ENCODE peak calls at places on chromosomes 3 and 15, in six cellular contexts. O, J, E, L, R and G are unnamed samples.

GRCh38 chr3:56980798-56981390 is 79.6 kb upstream of the SPATA12 start:
- DNase-seq in O (no peak), J (peak), E (no peak), L (peak), R (no peak), G (no peak)

GRCh38 chr15:40956543-40956982 is 3.3 kb downstream of the CHAC1 start:
- DNase-seq in O (no peak), J (no peak), E (no peak), L (no peak), R (no peak), G (no peak)

GRCh38 chr3:39721076-39721475 is 88.3 kb upstream of the MYRIP start:
- DNase-seq in O (no peak), J (no peak), E (no peak), L (no peak), R (no peak), G (no peak)

GRCh38 chr15:31308185-31308639 is 18.4 kb upstream of the KLF13 start:
- DNase-seq in O (peak), J (no peak), E (peak), L (no peak), R (peak), G (peak)

GRCh38 chr3:108588616-108589015 is 622 bp downstream of the CIP2A start:
- DNase-seq in O (peak), J (no peak), E (no peak), L (no peak), R (no peak), G (no peak)

GRCh38 chr15:70094690-70095311 is 2.9 kb downstream of the TLE3 start:
- DNase-seq in O (no peak), J (no peak), E (no peak), L (peak), R (no peak), G (no peak)

GRCh38 chr3:31014317-31015040 is 120.0 kb upstream of the GADL1 start:
- DNase-seq in O (no peak), J (peak), E (no peak), L (peak), R (no peak), G (no peak)

GRCh38 chr15:70062321-70062956 is 35.3 kb downstream of the TLE3 start:
- DNase-seq in O (no peak), J (peak), E (peak), L (peak), R (no peak), G (peak)

GRCh38 chr15:80153900-80154299 is 1.1 kb downstream of the FAH start:
- DNase-seq in O (no peak), J (no peak), E (no peak), L (no peak), R (no peak), G (no peak)

GRCh38 chr3:11582123-11582968 is 61.4 kb downstream of the VGLL4 start:
- DNase-seq in O (peak), J (peak), E (peak), L (peak), R (peak), G (no peak)

GRCh38 chr3:129315386-129315991 is 36.8 kb downstream of the HMCES start:
- DNase-seq in O (peak), J (peak), E (peak), L (peak), R (peak), G (peak)

GRCh38 chr15:40746916-40747418 is 8.1 kb downstream of the RMDN3 start:
- DNase-seq in O (no peak), J (no peak), E (no peak), L (no peak), R (peak), G (no peak)

GRCh38 chr3:49707113-49707480 is 12.4 kb downstream of the AMIGO3 start:
- DNase-seq in O (no peak), J (peak), E (no peak), L (no peak), R (no peak), G (no peak)

GRCh38 chr3:60001369-60001768 is 951.5 kb upstream of the CFAP20DC start:
- DNase-seq in O (no peak), J (no peak), E (no peak), L (no peak), R (no peak), G (no peak)

GRCh38 chr3:15585111-15585844 is 16.1 kb downstream of the HACL1 start:
- DNase-seq in O (no peak), J (no peak), E (no peak), L (no peak), R (no peak), G (no peak)

GRCh38 chr15:80969316-80969715 is 20.3 kb downstream of the MESD start:
- DNase-seq in O (no peak), J (no peak), E (no peak), L (no peak), R (no peak), G (no peak)

GRCh38 chr3:4763604-4764247 is 215.5 kb upstream of the BHLHE40 start:
- DNase-seq in O (no peak), J (no peak), E (no peak), L (no peak), R (no peak), G (no peak)

GRCh38 chr3:30548605-30549004 is 57.8 kb upstream of the TGFBR2 start:
- DNase-seq in O (peak), J (no peak), E (no peak), L (no peak), R (peak), G (no peak)

GRCh38 chr15:58958811-58959210 is 25.3 kb upstream of the SLTM start:
- DNase-seq in O (no peak), J (no peak), E (no peak), L (no peak), R (no peak), G (no peak)

GRCh38 chr3:19522305-19522704 is 374.0 kb downstream of the KCNH8 start:
- DNase-seq in O (no peak), J (no peak), E (no peak), L (no peak), R (no peak), G (no peak)

GRCh38 chr15:98842192-98842972 is 165.2 kb downstream of the PGPEP1L start:
- DNase-seq in O (no peak), J (peak), E (no peak), L (no peak), R (no peak), G (no peak)

GRCh38 chr3:148746053-148746452 is 48.4 kb downstream of the AGTR1 start:
- DNase-seq in O (no peak), J (no peak), E (no peak), L (no peak), R (no peak), G (no peak)

GRCh38 chr3:31448035-31448881 is 84.5 kb upstream of the STT3B start:
- DNase-seq in O (peak), J (peak), E (no peak), L (peak), R (peak), G (no peak)

GRCh38 chr15:52804526-52805081 is 14.5 kb upstream of the ONECUT1 start:
- DNase-seq in O (no peak), J (no peak), E (no peak), L (no peak), R (peak), G (no peak)

GRCh38 chr3:4838621-4839022 is 140.6 kb upstream of the BHLHE40 start:
- DNase-seq in O (no peak), J (no peak), E (no peak), L (no peak), R (no peak), G (no peak)

GRCh38 chr3:150778793-150779401 is 15.9 kb upstream of the SIAH2 start:
- DNase-seq in O (no peak), J (no peak), E (no peak), L (no peak), R (no peak), G (no peak)

GRCh38 chr3:130963878-130964277 is 62.7 kb downstream of the ASTE1 start:
- DNase-seq in O (no peak), J (peak), E (no peak), L (peak), R (peak), G (no peak)

GRCh38 chr3:157104928-157105652 is 54.9 kb downstream of the CCNL1 start:
- DNase-seq in O (peak), J (no peak), E (no peak), L (no peak), R (peak), G (no peak)

GRCh38 chr3:57805674-57806073 is 49.6 kb downstream of the SLMAP start:
- DNase-seq in O (no peak), J (peak), E (no peak), L (peak), R (peak), G (no peak)

GRCh38 chr15:96363692-96364091 is 33.2 kb downstream of the NR2F2 start:
- DNase-seq in O (no peak), J (no peak), E (no peak), L (no peak), R (peak), G (no peak)

GRCh38 chr3:108554913-108555571 is 34.2 kb downstream of the CIP2A start:
- DNase-seq in O (no peak), J (no peak), E (no peak), L (no peak), R (no peak), G (no peak)

GRCh38 chr3:192917508-192918274 is at the start of gene MB21D2:
- DNase-seq in O (no peak), J (peak), E (peak), L (peak), R (peak), G (peak)

GRCh38 chr3:153752405-153753027 is 368.7 kb upstream of the ARHGEF26 start:
- DNase-seq in O (peak), J (no peak), E (peak), L (no peak), R (no peak), G (no peak)

GRCh38 chr3:135981701-135982403 is 16.3 kb downstream of the PPP2R3A start:
- DNase-seq in O (no peak), J (no peak), E (no peak), L (no peak), R (no peak), G (no peak)

GRCh38 chr15:76988874-76989780 is 5.8 kb upstream of the PSTPIP1 start:
- DNase-seq in O (no peak), J (no peak), E (no peak), L (no peak), R (no peak), G (no peak)

GRCh38 chr15:97143847-97144711 is 813.6 kb downstream of the NR2F2 start:
- DNase-seq in O (no peak), J (no peak), E (no peak), L (no peak), R (no peak), G (no peak)

GRCh38 chr3:187318819-187319616 is 27.5 kb upstream of the MASP1 start:
- DNase-seq in O (peak), J (peak), E (peak), L (peak), R (peak), G (no peak)

GRCh38 chr3:187188931-187189330 is 8.4 kb upstream of the RTP1 start:
- DNase-seq in O (peak), J (no peak), E (no peak), L (no peak), R (no peak), G (no peak)

GRCh38 chr15:28274211-28274610 is 47.8 kb downstream of the HERC2 start:
- DNase-seq in O (no peak), J (no peak), E (no peak), L (no peak), R (no peak), G (no peak)

GRCh38 chr15:28274635-28275034 is 47.3 kb downstream of the HERC2 start:
- DNase-seq in O (no peak), J (no peak), E (no peak), L (no peak), R (no peak), G (no peak)

GRCh38 chr15:28271697-28272250 is 50.2 kb downstream of the HERC2 start:
- DNase-seq in O (no peak), J (no peak), E (no peak), L (no peak), R (no peak), G (no peak)

GRCh38 chr15:28272587-28272986 is 49.4 kb downstream of the HERC2 start:
- DNase-seq in O (no peak), J (no peak), E (no peak), L (no peak), R (no peak), G (no peak)

DNA sequence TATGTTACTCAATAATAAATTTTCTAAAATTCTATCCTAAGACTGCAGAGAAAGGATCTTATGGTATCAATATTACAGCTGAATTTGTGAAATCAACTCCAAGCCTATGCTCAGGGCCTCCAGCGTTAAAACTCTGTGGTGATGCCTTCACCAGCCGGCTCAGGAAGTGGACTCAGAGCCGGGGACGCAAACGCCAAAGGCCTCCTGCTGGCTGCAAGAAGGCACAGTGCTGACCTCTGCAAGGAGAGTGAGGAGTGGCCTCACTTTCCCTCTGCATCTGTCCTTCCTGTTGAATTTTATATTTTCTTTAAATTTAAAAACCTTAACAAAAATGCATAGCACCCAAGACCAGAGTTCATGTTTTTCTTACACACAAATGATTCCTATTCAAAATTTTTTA is 48.5 kb downstream of the HERC2 start:
- DNase-seq in O (no peak), J (peak), E (no peak), L (peak), R (peak), G (no peak)
- TF ChIP-seq CTCF in O (no peak), J (peak), E (no peak), L (peak), R (no peak), G (peak)

GRCh38 chr3:163476179-163476578 is 1602.1 kb downstream of the SI start:
- DNase-seq in O (no peak), J (peak), E (no peak), L (no peak), R (peak), G (no peak)
- TF ChIP-seq CTCF in O (peak), J (peak), E (no peak), L (no peak), R (peak), G (peak)

DNA sequence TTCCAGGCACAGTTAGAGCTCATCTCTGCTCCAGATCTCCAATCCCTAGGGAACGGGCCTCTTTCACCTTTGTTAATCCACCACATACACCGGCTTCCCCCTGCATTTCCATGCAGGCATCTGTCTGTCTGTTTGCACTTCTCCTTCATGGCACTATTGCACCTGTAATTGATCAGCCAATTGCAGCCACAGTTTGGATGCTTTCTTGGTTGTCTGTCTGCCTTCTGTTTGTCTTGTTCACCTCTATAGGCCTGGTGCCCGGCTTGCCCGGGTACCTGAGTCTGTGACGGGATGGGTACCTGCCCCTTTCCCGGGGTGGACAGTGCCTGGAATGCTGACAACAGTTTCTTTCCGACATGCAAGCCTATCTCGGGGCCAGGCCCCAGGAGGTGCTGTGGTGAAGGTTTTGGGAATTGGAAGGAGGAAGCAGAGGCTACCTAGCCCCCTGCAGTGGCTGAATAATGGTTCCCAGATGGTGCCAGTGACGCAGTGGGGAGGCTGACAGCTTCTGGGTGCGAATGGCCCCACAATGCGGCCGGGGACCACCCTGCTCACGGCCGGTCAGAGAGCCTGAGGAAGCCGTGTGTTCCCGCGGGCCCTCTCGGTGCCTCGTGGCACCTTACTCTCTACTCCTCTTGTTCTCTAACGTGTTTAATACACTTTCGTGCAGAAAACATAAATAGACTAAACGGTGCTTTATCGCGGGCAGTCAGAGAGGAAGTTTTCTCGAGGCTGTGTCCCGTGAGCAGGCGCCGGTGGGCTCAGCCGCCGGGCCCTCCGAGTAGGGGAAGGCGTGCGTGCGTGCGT is 31.3 kb upstream of the RAB6B start:
- DNase-seq in O (no peak), J (peak), E (no peak), L (peak), R (peak), G (peak)
- TF ChIP-seq CTCF in O (no peak), J (peak), E (no peak), L (no peak), R (peak), G (no peak)

GRCh38 chr3:120172070-120172469 is 77.8 kb upstream of the GSK3B start:
- DNase-seq in O (no peak), J (peak), E (no peak), L (no peak), R (no peak), G (peak)

GRCh38 chr3:120169407-120169806 is 75.2 kb upstream of the GSK3B start:
- DNase-seq in O (no peak), J (no peak), E (no peak), L (no peak), R (no peak), G (no peak)

GRCh38 chr3:120170223-120170622 is 76.0 kb upstream of the GSK3B start:
- DNase-seq in O (no peak), J (peak), E (no peak), L (no peak), R (no peak), G (no peak)

GRCh38 chr3:120173056-120173675 is 78.9 kb upstream of the GSK3B start:
- DNase-seq in O (no peak), J (peak), E (no peak), L (no peak), R (no peak), G (no peak)

DNA sequence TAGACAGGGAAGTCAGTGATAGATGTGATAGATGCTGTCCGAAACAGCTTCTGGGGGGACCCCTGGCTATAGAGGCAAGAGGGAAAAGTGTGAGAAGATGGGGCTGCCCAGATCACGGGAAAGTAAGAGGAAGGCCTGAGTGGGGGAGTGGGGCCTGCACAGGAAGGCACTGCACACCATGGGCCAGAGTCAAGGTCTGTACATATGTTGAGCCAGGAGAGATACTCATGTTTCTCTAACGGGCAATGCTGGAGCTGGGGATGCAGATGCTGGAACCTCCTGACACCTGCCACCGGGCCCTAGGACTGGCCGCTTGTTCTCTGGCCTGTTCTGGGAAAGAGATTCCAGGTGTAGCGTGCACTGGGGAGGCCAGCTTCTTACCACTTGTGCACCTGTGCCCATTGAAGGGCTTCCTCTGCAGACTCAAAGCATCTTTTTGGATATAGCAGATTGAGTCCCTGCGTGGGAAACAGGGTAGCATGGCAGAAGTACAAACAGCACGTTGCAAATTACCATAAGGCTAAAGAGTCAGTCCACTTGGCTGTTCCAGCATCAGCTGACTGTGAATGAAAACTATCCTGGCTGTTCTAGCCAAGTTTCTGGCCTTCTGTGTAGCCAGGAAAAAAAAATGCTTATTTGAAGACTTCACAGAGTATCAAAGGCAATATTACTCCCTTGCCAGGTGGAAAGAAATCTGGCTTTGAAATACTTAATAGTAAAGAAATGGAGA is 77.1 kb upstream of the GSK3B start:
- DNase-seq in O (no peak), J (peak), E (no peak), L (no peak), R (no peak), G (no peak)
- TF ChIP-seq CTCF in O (no peak), J (no peak), E (no peak), L (no peak), R (no peak), G (no peak)

DNA sequence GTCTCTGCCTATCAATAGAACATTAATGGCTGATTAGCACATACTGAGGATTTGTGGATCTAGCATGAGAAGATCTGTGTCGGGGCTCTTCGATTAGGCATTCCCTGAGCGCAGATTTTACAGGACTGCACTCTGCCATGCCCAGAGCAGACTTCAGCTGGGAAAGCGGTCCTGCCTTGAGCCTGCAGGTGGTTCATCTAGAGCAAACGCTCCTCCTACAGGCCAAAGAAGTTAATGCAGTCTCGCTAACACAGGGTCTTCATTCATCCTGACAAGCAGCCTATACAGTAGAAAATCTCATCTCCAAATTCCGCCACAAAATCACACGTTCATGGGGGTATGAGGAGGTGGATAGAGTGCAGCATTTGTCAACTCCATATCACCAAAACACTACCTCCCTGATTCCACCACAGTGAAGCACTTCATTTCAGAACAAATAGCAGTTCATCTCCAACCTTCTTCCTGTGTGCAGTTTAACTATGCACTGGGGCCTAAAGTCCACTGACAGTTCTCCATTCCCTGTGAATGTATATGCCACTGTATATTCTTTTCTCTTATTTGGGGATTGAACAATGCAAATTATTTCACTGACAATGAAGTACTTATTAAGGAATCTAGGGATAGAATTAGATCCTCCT is 405.8 kb downstream of the IGSF11 start:
- DNase-seq in O (peak), J (peak), E (peak), L (peak), R (peak), G (peak)
- TF ChIP-seq CTCF in O (peak), J (peak), E (no peak), L (peak), R (peak), G (peak)

DNA sequence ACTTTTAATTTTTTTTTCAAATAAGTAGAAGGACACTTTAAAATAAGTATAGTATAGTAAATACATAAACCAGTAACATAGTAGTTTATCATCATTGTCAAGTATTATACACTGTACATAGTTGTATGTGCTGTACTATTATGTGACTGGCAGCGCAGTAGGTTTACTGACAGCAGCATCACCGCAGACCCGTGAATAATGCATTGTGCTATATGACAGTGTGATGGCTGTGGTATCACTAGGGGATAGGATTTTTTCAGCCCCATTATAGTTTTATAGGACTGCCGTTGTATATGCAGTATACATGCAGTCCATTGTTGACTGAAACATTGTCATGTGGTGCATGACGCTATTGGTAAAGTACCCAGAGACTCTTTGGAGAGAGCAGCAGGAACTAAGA is 306.5 kb downstream of the SQOR start:
- DNase-seq in O (no peak), J (no peak), E (no peak), L (no peak), R (no peak), G (no peak)
- TF ChIP-seq CTCF in O (no peak), J (no peak), E (no peak), L (no peak), R (no peak), G (no peak)